ENCODE peak calls at places on chromosomes 16 and 17, in seven cellular contexts. Q, S, X, D, E, F and C are unnamed samples.

GRCh38 chr17:74010903-74011302 is 192.6 kb upstream of the RPL38 start:
- DNase-seq in Q (no peak), S (no peak), X (no peak), D (no peak), E (no peak), F (no peak), C (no peak)

GRCh38 chr17:51434434-51435170 is 174.3 kb downstream of the UTP18 start:
- DNase-seq in Q (no peak), S (no peak), X (no peak), D (no peak), E (no peak), F (no peak), C (no peak)

GRCh38 chr17:78993241-78993956 is 13.7 kb upstream of the LGALS3BP start:
- DNase-seq in Q (peak), S (no peak), X (no peak), D (no peak), E (no peak), F (peak), C (peak)

GRCh38 chr17:58249270-58250133 is 11.1 kb downstream of the LPO start:
- DNase-seq in Q (peak), S (no peak), X (peak), D (no peak), E (no peak), F (peak), C (peak)

GRCh38 chr17:17783825-17784598 is 52.8 kb downstream of the SREBF1 start:
- DNase-seq in Q (no peak), S (no peak), X (no peak), D (no peak), E (no peak), F (peak), C (no peak)

GRCh38 chr16:2912330-2913199 is 834 bp downstream of the FLYWCH1 start:
- DNase-seq in Q (no peak), S (no peak), X (no peak), D (no peak), E (no peak), F (peak), C (peak)

GRCh38 chr17:33802349-33803272 is 452.5 kb upstream of the CCL2 start:
- DNase-seq in Q (no peak), S (no peak), X (no peak), D (no peak), E (no peak), F (no peak), C (no peak)

GRCh38 chr17:48487221-48487620 is 43.6 kb downstream of the HOXB1 start:
- DNase-seq in Q (no peak), S (no peak), X (no peak), D (no peak), E (no peak), F (no peak), C (no peak)

GRCh38 chr17:48835971-48836370 is 5.1 kb downstream of the CALCOCO2 start:
- DNase-seq in Q (no peak), S (no peak), X (no peak), D (no peak), E (no peak), F (no peak), C (no peak)

GRCh38 chr17:17025621-17026020 is 16.6 kb upstream of the MPRIP start:
- DNase-seq in Q (no peak), S (no peak), X (no peak), D (no peak), E (no peak), F (no peak), C (no peak)

GRCh38 chr16:66832661-66833305 is 2.0 kb upstream of the NAE1 start:
- DNase-seq in Q (no peak), S (no peak), X (no peak), D (no peak), E (peak), F (no peak), C (no peak)

GRCh38 chr16:59593256-59593655 is 859.1 kb upstream of the GOT2 start:
- DNase-seq in Q (peak), S (no peak), X (peak), D (no peak), E (peak), F (peak), C (no peak)

GRCh38 chr16:23254338-23254737 is 47.8 kb upstream of the SCNN1B start:
- DNase-seq in Q (no peak), S (peak), X (peak), D (no peak), E (peak), F (no peak), C (no peak)

GRCh38 chr17:3801043-3801746 is at the start of gene ITGAE:
- DNase-seq in Q (no peak), S (no peak), X (no peak), D (no peak), E (no peak), F (no peak), C (no peak)

GRCh38 chr16:66650707-66651473 is 45.7 kb downstream of the CMTM4 start:
- DNase-seq in Q (peak), S (peak), X (peak), D (peak), E (peak), F (peak), C (peak)

GRCh38 chr16:71703324-71703723 is 21.2 kb downstream of the PHLPP2 start:
- DNase-seq in Q (no peak), S (no peak), X (no peak), D (no peak), E (no peak), F (no peak), C (no peak)

GRCh38 chr16:8920676-8921625 is 38.8 kb downstream of the LITAFD start:
- DNase-seq in Q (no peak), S (no peak), X (no peak), D (no peak), E (no peak), F (no peak), C (no peak)

GRCh38 chr16:85799497-85800320 is at the start of the genes COX4I1 and EMC8:
- DNase-seq in Q (peak), S (peak), X (peak), D (peak), E (peak), F (peak), C (peak)

GRCh38 chr17:78257810-78258322 is 26.4 kb downstream of the TMEM235 start:
- DNase-seq in Q (no peak), S (no peak), X (no peak), D (no peak), E (no peak), F (peak), C (no peak)

GRCh38 chr16:46853713-46854443 is 22.9 kb upstream of the C16orf87 start:
- DNase-seq in Q (peak), S (no peak), X (peak), D (no peak), E (no peak), F (peak), C (peak)

GRCh38 chr17:44558349-44559287 is 1.3 kb downstream of the FZD2 start:
- DNase-seq in Q (no peak), S (no peak), X (no peak), D (no peak), E (no peak), F (no peak), C (peak)

GRCh38 chr16:9092282-9092962 is 978 bp downstream of the HAPSTR1 start:
- DNase-seq in Q (no peak), S (no peak), X (no peak), D (no peak), E (no peak), F (no peak), C (peak)

GRCh38 chr16:87464691-87465300 is 28.0 kb downstream of the ZCCHC14 start:
- DNase-seq in Q (peak), S (peak), X (peak), D (no peak), E (peak), F (peak), C (peak)

GRCh38 chr17:40547785-40548478 is 17.3 kb downstream of the CCR7 start:
- DNase-seq in Q (no peak), S (no peak), X (no peak), D (no peak), E (no peak), F (no peak), C (no peak)

GRCh38 chr16:49019081-49019633 is 262.5 kb downstream of the CBLN1 start:
- DNase-seq in Q (no peak), S (peak), X (no peak), D (no peak), E (no peak), F (no peak), C (no peak)

GRCh38 chr17:78745407-78746088 is 36.5 kb downstream of the CYTH1 start:
- DNase-seq in Q (peak), S (no peak), X (no peak), D (no peak), E (no peak), F (peak), C (no peak)

GRCh38 chr16:51931596-51931995 is 615.3 kb downstream of the TOX3 start:
- DNase-seq in Q (no peak), S (no peak), X (no peak), D (no peak), E (no peak), F (no peak), C (no peak)

GRCh38 chr17:81380682-81381518 is 14.4 kb upstream of the BAHCC1 start:
- DNase-seq in Q (no peak), S (no peak), X (no peak), D (no peak), E (no peak), F (no peak), C (no peak)

GRCh38 chr17:67376892-67377726 is at the start of gene PITPNC1:
- DNase-seq in Q (peak), S (no peak), X (no peak), D (peak), E (peak), F (peak), C (peak)

GRCh38 chr16:30870904-30871303 is 23.0 kb downstream of the BCL7C start:
- DNase-seq in Q (no peak), S (no peak), X (no peak), D (no peak), E (no peak), F (no peak), C (no peak)

GRCh38 chr16:69566437-69567030 is 768 bp downstream of the NFAT5 start:
- DNase-seq in Q (peak), S (no peak), X (peak), D (no peak), E (no peak), F (peak), C (peak)